ENCODE peak calls at places on chromosomes 7 and 10, in ten cellular contexts. One of them, this sample, is unnamed.

GRCh38 chr7:44695756-44696155 is 52.9 kb upstream of the ZMIZ2 start:
- DNase-seq in NCI-H1105 treated with DMSO at 0.1 percent for 48 hours: no peak
- DNase-seq in cardiac fibroblast: no peak
- DNase-seq in fibroblast of lung: no peak
- DNase-seq in fibroblast of pulmonary artery: no peak
- DNase-seq in stimulated activated CD4-positive, alpha-beta T cell treated with anti-CD3 and anti-CD28 coated beads, Interleukin-4, amount 100 ng/mL, for 24 hours: no peak
- DNase-seq in NCI-H526: no peak
- DNase-seq in HTR-8/SVneo: no peak
- DNase-seq in dorsolateral prefrontal cortex: no peak
- DNase-seq in GM03348: no peak
- DNase-seq in this sample: no peak

GRCh38 chr7:31443457-31443856 is 70.4 kb upstream of the ITPRID1 start:
- DNase-seq in NCI-H1105 treated with DMSO at 0.1 percent for 48 hours: peak
- DNase-seq in cardiac fibroblast: peak
- DNase-seq in fibroblast of lung: peak
- DNase-seq in fibroblast of pulmonary artery: peak
- DNase-seq in stimulated activated CD4-positive, alpha-beta T cell treated with anti-CD3 and anti-CD28 coated beads, Interleukin-4, amount 100 ng/mL, for 24 hours: no peak
- DNase-seq in NCI-H526: peak
- DNase-seq in HTR-8/SVneo: peak
- DNase-seq in dorsolateral prefrontal cortex: no peak
- DNase-seq in GM03348: peak
- DNase-seq in this sample: peak

GRCh38 chr7:115973381-115973780 is 57.2 kb downstream of the TFEC start:
- DNase-seq in NCI-H1105 treated with DMSO at 0.1 percent for 48 hours: no peak
- DNase-seq in cardiac fibroblast: peak
- DNase-seq in fibroblast of lung: no peak
- DNase-seq in fibroblast of pulmonary artery: peak
- DNase-seq in stimulated activated CD4-positive, alpha-beta T cell treated with anti-CD3 and anti-CD28 coated beads, Interleukin-4, amount 100 ng/mL, for 24 hours: no peak
- DNase-seq in NCI-H526: no peak
- DNase-seq in HTR-8/SVneo: no peak
- DNase-seq in dorsolateral prefrontal cortex: no peak
- DNase-seq in GM03348: no peak
- DNase-seq in this sample: no peak

GRCh38 chr10:85919358-85920022 is 447.1 kb downstream of the GRID1 start:
- DNase-seq in NCI-H1105 treated with DMSO at 0.1 percent for 48 hours: peak
- DNase-seq in cardiac fibroblast: no peak
- DNase-seq in fibroblast of lung: peak
- DNase-seq in fibroblast of pulmonary artery: no peak
- DNase-seq in stimulated activated CD4-positive, alpha-beta T cell treated with anti-CD3 and anti-CD28 coated beads, Interleukin-4, amount 100 ng/mL, for 24 hours: no peak
- DNase-seq in NCI-H526: no peak
- DNase-seq in HTR-8/SVneo: no peak
- DNase-seq in dorsolateral prefrontal cortex: no peak
- DNase-seq in GM03348: no peak
- DNase-seq in this sample: no peak

GRCh38 chr7:91398341-91398740 is 134.1 kb downstream of the FZD1 start:
- DNase-seq in NCI-H1105 treated with DMSO at 0.1 percent for 48 hours: peak
- DNase-seq in cardiac fibroblast: no peak
- DNase-seq in fibroblast of lung: no peak
- DNase-seq in fibroblast of pulmonary artery: no peak
- DNase-seq in stimulated activated CD4-positive, alpha-beta T cell treated with anti-CD3 and anti-CD28 coated beads, Interleukin-4, amount 100 ng/mL, for 24 hours: no peak
- DNase-seq in NCI-H526: no peak
- DNase-seq in HTR-8/SVneo: no peak
- DNase-seq in dorsolateral prefrontal cortex: no peak
- DNase-seq in GM03348: no peak
- DNase-seq in this sample: no peak

GRCh38 chr7:133948588-133948987 is 178.6 kb upstream of the LRGUK start:
- DNase-seq in NCI-H1105 treated with DMSO at 0.1 percent for 48 hours: no peak
- DNase-seq in cardiac fibroblast: no peak
- DNase-seq in fibroblast of lung: peak
- DNase-seq in fibroblast of pulmonary artery: no peak
- DNase-seq in stimulated activated CD4-positive, alpha-beta T cell treated with anti-CD3 and anti-CD28 coated beads, Interleukin-4, amount 100 ng/mL, for 24 hours: no peak
- DNase-seq in NCI-H526: no peak
- DNase-seq in HTR-8/SVneo: no peak
- DNase-seq in dorsolateral prefrontal cortex: no peak
- DNase-seq in GM03348: no peak
- DNase-seq in this sample: no peak

GRCh38 chr7:68730194-68730593 is 868.1 kb upstream of the AUTS2 start:
- DNase-seq in NCI-H1105 treated with DMSO at 0.1 percent for 48 hours: peak
- DNase-seq in cardiac fibroblast: no peak
- DNase-seq in fibroblast of lung: no peak
- DNase-seq in fibroblast of pulmonary artery: no peak
- DNase-seq in stimulated activated CD4-positive, alpha-beta T cell treated with anti-CD3 and anti-CD28 coated beads, Interleukin-4, amount 100 ng/mL, for 24 hours: no peak
- DNase-seq in NCI-H526: no peak
- DNase-seq in HTR-8/SVneo: no peak
- DNase-seq in dorsolateral prefrontal cortex: no peak
- DNase-seq in GM03348: no peak
- DNase-seq in this sample: no peak

GRCh38 chr10:100654835-100655759 is 90.3 kb upstream of the PAX2 start:
- DNase-seq in NCI-H1105 treated with DMSO at 0.1 percent for 48 hours: peak
- DNase-seq in cardiac fibroblast: no peak
- DNase-seq in fibroblast of lung: no peak
- DNase-seq in fibroblast of pulmonary artery: no peak
- DNase-seq in stimulated activated CD4-positive, alpha-beta T cell treated with anti-CD3 and anti-CD28 coated beads, Interleukin-4, amount 100 ng/mL, for 24 hours: peak
- DNase-seq in NCI-H526: no peak
- DNase-seq in HTR-8/SVneo: no peak
- DNase-seq in dorsolateral prefrontal cortex: no peak
- DNase-seq in GM03348: no peak
- DNase-seq in this sample: no peak

GRCh38 chr10:71757450-71757918 is 15.8 kb downstream of the VSIR start:
- DNase-seq in NCI-H1105 treated with DMSO at 0.1 percent for 48 hours: no peak
- DNase-seq in cardiac fibroblast: no peak
- DNase-seq in fibroblast of lung: peak
- DNase-seq in fibroblast of pulmonary artery: no peak
- DNase-seq in stimulated activated CD4-positive, alpha-beta T cell treated with anti-CD3 and anti-CD28 coated beads, Interleukin-4, amount 100 ng/mL, for 24 hours: no peak
- DNase-seq in NCI-H526: no peak
- DNase-seq in HTR-8/SVneo: no peak
- DNase-seq in dorsolateral prefrontal cortex: no peak
- DNase-seq in GM03348: no peak
- DNase-seq in this sample: no peak

GRCh38 chr10:31322647-31323046 is 3.6 kb downstream of the ZEB1 start:
- DNase-seq in NCI-H1105 treated with DMSO at 0.1 percent for 48 hours: peak
- DNase-seq in cardiac fibroblast: peak
- DNase-seq in fibroblast of lung: peak
- DNase-seq in fibroblast of pulmonary artery: peak
- DNase-seq in stimulated activated CD4-positive, alpha-beta T cell treated with anti-CD3 and anti-CD28 coated beads, Interleukin-4, amount 100 ng/mL, for 24 hours: no peak
- DNase-seq in NCI-H526: no peak
- DNase-seq in HTR-8/SVneo: no peak
- DNase-seq in dorsolateral prefrontal cortex: no peak
- DNase-seq in GM03348: peak
- DNase-seq in this sample: no peak

GRCh38 chr10:84838851-84839250 is 510.5 kb downstream of the CCSER2 start:
- DNase-seq in NCI-H1105 treated with DMSO at 0.1 percent for 48 hours: no peak
- DNase-seq in cardiac fibroblast: no peak
- DNase-seq in fibroblast of lung: no peak
- DNase-seq in fibroblast of pulmonary artery: no peak
- DNase-seq in stimulated activated CD4-positive, alpha-beta T cell treated with anti-CD3 and anti-CD28 coated beads, Interleukin-4, amount 100 ng/mL, for 24 hours: no peak
- DNase-seq in NCI-H526: no peak
- DNase-seq in HTR-8/SVneo: no peak
- DNase-seq in dorsolateral prefrontal cortex: no peak
- DNase-seq in GM03348: no peak
- DNase-seq in this sample: no peak

GRCh38 chr10:23081891-23082290 is 13.5 kb upstream of the MSRB2 start:
- DNase-seq in NCI-H1105 treated with DMSO at 0.1 percent for 48 hours: no peak
- DNase-seq in cardiac fibroblast: peak
- DNase-seq in fibroblast of lung: no peak
- DNase-seq in fibroblast of pulmonary artery: peak
- DNase-seq in stimulated activated CD4-positive, alpha-beta T cell treated with anti-CD3 and anti-CD28 coated beads, Interleukin-4, amount 100 ng/mL, for 24 hours: no peak
- DNase-seq in NCI-H526: no peak
- DNase-seq in HTR-8/SVneo: no peak
- DNase-seq in dorsolateral prefrontal cortex: no peak
- DNase-seq in GM03348: no peak
- DNase-seq in this sample: no peak

GRCh38 chr7:84042110-84042539 is 152.5 kb downstream of the SEMA3A start:
- DNase-seq in NCI-H1105 treated with DMSO at 0.1 percent for 48 hours: no peak
- DNase-seq in cardiac fibroblast: peak
- DNase-seq in fibroblast of lung: peak
- DNase-seq in fibroblast of pulmonary artery: peak
- DNase-seq in stimulated activated CD4-positive, alpha-beta T cell treated with anti-CD3 and anti-CD28 coated beads, Interleukin-4, amount 100 ng/mL, for 24 hours: no peak
- DNase-seq in NCI-H526: no peak
- DNase-seq in HTR-8/SVneo: no peak
- DNase-seq in dorsolateral prefrontal cortex: no peak
- DNase-seq in GM03348: peak
- DNase-seq in this sample: peak

GRCh38 chr7:158468225-158468624 is 119.4 kb downstream of the PTPRN2 start:
- DNase-seq in NCI-H1105 treated with DMSO at 0.1 percent for 48 hours: no peak
- DNase-seq in cardiac fibroblast: no peak
- DNase-seq in fibroblast of lung: no peak
- DNase-seq in fibroblast of pulmonary artery: no peak
- DNase-seq in stimulated activated CD4-positive, alpha-beta T cell treated with anti-CD3 and anti-CD28 coated beads, Interleukin-4, amount 100 ng/mL, for 24 hours: no peak
- DNase-seq in NCI-H526: peak
- DNase-seq in HTR-8/SVneo: no peak
- DNase-seq in dorsolateral prefrontal cortex: no peak
- DNase-seq in GM03348: no peak
- DNase-seq in this sample: no peak

GRCh38 chr10:47441973-47442750 is 41.8 kb downstream of the ANXA8 start:
- DNase-seq in NCI-H1105 treated with DMSO at 0.1 percent for 48 hours: no peak
- DNase-seq in cardiac fibroblast: no peak
- DNase-seq in fibroblast of lung: no peak
- DNase-seq in fibroblast of pulmonary artery: no peak
- DNase-seq in stimulated activated CD4-positive, alpha-beta T cell treated with anti-CD3 and anti-CD28 coated beads, Interleukin-4, amount 100 ng/mL, for 24 hours: no peak
- DNase-seq in NCI-H526: no peak
- DNase-seq in HTR-8/SVneo: no peak
- DNase-seq in dorsolateral prefrontal cortex: no peak
- DNase-seq in GM03348: no peak
- DNase-seq in this sample: no peak

GRCh38 chr7:155858521-155859061 is 46.3 kb upstream of the SHH start:
- DNase-seq in NCI-H1105 treated with DMSO at 0.1 percent for 48 hours: no peak
- DNase-seq in cardiac fibroblast: peak
- DNase-seq in fibroblast of lung: peak
- DNase-seq in fibroblast of pulmonary artery: peak
- DNase-seq in stimulated activated CD4-positive, alpha-beta T cell treated with anti-CD3 and anti-CD28 coated beads, Interleukin-4, amount 100 ng/mL, for 24 hours: no peak
- DNase-seq in NCI-H526: no peak
- DNase-seq in HTR-8/SVneo: peak
- DNase-seq in dorsolateral prefrontal cortex: no peak
- DNase-seq in GM03348: no peak
- DNase-seq in this sample: no peak

GRCh38 chr10:87626422-87626892 is 33.2 kb upstream of the PAPSS2 start:
- DNase-seq in NCI-H1105 treated with DMSO at 0.1 percent for 48 hours: no peak
- DNase-seq in cardiac fibroblast: no peak
- DNase-seq in fibroblast of lung: no peak
- DNase-seq in fibroblast of pulmonary artery: no peak
- DNase-seq in stimulated activated CD4-positive, alpha-beta T cell treated with anti-CD3 and anti-CD28 coated beads, Interleukin-4, amount 100 ng/mL, for 24 hours: no peak
- DNase-seq in NCI-H526: no peak
- DNase-seq in HTR-8/SVneo: no peak
- DNase-seq in dorsolateral prefrontal cortex: no peak
- DNase-seq in GM03348: no peak
- DNase-seq in this sample: no peak

GRCh38 chr7:104923010-104923421 is 91.0 kb upstream of the KMT2E start:
- DNase-seq in NCI-H1105 treated with DMSO at 0.1 percent for 48 hours: peak
- DNase-seq in cardiac fibroblast: peak
- DNase-seq in fibroblast of lung: peak
- DNase-seq in fibroblast of pulmonary artery: peak
- DNase-seq in stimulated activated CD4-positive, alpha-beta T cell treated with anti-CD3 and anti-CD28 coated beads, Interleukin-4, amount 100 ng/mL, for 24 hours: peak
- DNase-seq in NCI-H526: peak
- DNase-seq in HTR-8/SVneo: peak
- DNase-seq in dorsolateral prefrontal cortex: peak
- DNase-seq in GM03348: peak
- DNase-seq in this sample: peak

GRCh38 chr7:142077762-142078161 is 33.8 kb upstream of the MGAM2 start:
- DNase-seq in NCI-H1105 treated with DMSO at 0.1 percent for 48 hours: no peak
- DNase-seq in cardiac fibroblast: no peak
- DNase-seq in fibroblast of lung: no peak
- DNase-seq in fibroblast of pulmonary artery: no peak
- DNase-seq in stimulated activated CD4-positive, alpha-beta T cell treated with anti-CD3 and anti-CD28 coated beads, Interleukin-4, amount 100 ng/mL, for 24 hours: no peak
- DNase-seq in NCI-H526: no peak
- DNase-seq in HTR-8/SVneo: no peak
- DNase-seq in dorsolateral prefrontal cortex: no peak
- DNase-seq in GM03348: no peak
- DNase-seq in this sample: no peak

GRCh38 chr7:938546-939185 is 15.8 kb downstream of the ADAP1 start:
- DNase-seq in NCI-H1105 treated with DMSO at 0.1 percent for 48 hours: no peak
- DNase-seq in cardiac fibroblast: no peak
- DNase-seq in fibroblast of lung: no peak
- DNase-seq in fibroblast of pulmonary artery: no peak
- DNase-seq in stimulated activated CD4-positive, alpha-beta T cell treated with anti-CD3 and anti-CD28 coated beads, Interleukin-4, amount 100 ng/mL, for 24 hours: no peak
- DNase-seq in NCI-H526: no peak
- DNase-seq in HTR-8/SVneo: no peak
- DNase-seq in dorsolateral prefrontal cortex: no peak
- DNase-seq in GM03348: no peak
- DNase-seq in this sample: no peak

GRCh38 chr10:6055929-6056328 is 6.2 kb downstream of the IL2RA start:
- DNase-seq in NCI-H1105 treated with DMSO at 0.1 percent for 48 hours: no peak
- DNase-seq in cardiac fibroblast: no peak
- DNase-seq in fibroblast of lung: no peak
- DNase-seq in fibroblast of pulmonary artery: no peak
- DNase-seq in stimulated activated CD4-positive, alpha-beta T cell treated with anti-CD3 and anti-CD28 coated beads, Interleukin-4, amount 100 ng/mL, for 24 hours: peak
- DNase-seq in NCI-H526: no peak
- DNase-seq in HTR-8/SVneo: no peak
- DNase-seq in dorsolateral prefrontal cortex: no peak
- DNase-seq in GM03348: no peak
- DNase-seq in this sample: no peak

GRCh38 chr10:50417906-50418697 is 166.8 kb upstream of the ASAH2 start:
- DNase-seq in NCI-H1105 treated with DMSO at 0.1 percent for 48 hours: peak
- DNase-seq in cardiac fibroblast: peak
- DNase-seq in fibroblast of lung: peak
- DNase-seq in fibroblast of pulmonary artery: peak
- DNase-seq in stimulated activated CD4-positive, alpha-beta T cell treated with anti-CD3 and anti-CD28 coated beads, Interleukin-4, amount 100 ng/mL, for 24 hours: peak
- DNase-seq in NCI-H526: no peak
- DNase-seq in HTR-8/SVneo: peak
- DNase-seq in dorsolateral prefrontal cortex: peak
- DNase-seq in GM03348: peak
- DNase-seq in this sample: peak

This sample was measured in stromal cell of bone marrow.